ENCODE peak calls at places on chromosomes 11 and 22, in eight cellular contexts. One of them, this sample, is unnamed. For H3K9me3, the result is how much of the 10 kb centered on the place peaks cover.

GRCh38 chr11:7964873-7965272 is 374 bp downstream of the NLRP10 start:
- DNase-seq in AG04450: peak
- DNase-seq in iPS DF 6.9: no peak
- DNase-seq in CD4-positive, CD25-positive, alpha-beta regulatory T cell: no peak
- DNase-seq in adrenal gland: no peak
- DNase-seq in K562: no peak
- DNase-seq in endodermal cell: no peak
- DNase-seq in naive thymus-derived CD4-positive, alpha-beta T cell: no peak
- DNase-seq in this sample: no peak

GRCh38 chr11:47408598-47409439 is 429 bp downstream of the SLC39A13 start:
- DNase-seq in AG04450: peak
- DNase-seq in iPS DF 6.9: no peak
- DNase-seq in CD4-positive, CD25-positive, alpha-beta regulatory T cell: peak
- DNase-seq in adrenal gland: peak
- DNase-seq in K562: no peak
- DNase-seq in endodermal cell: peak
- DNase-seq in naive thymus-derived CD4-positive, alpha-beta T cell: no peak
- DNase-seq in this sample: peak

GRCh38 chr11:882593-882992 is 28.0 kb downstream of the CHID1 start:
- DNase-seq in AG04450: no peak
- DNase-seq in iPS DF 6.9: no peak
- DNase-seq in CD4-positive, CD25-positive, alpha-beta regulatory T cell: no peak
- DNase-seq in adrenal gland: no peak
- DNase-seq in K562: no peak
- DNase-seq in endodermal cell: no peak
- DNase-seq in naive thymus-derived CD4-positive, alpha-beta T cell: no peak
- DNase-seq in this sample: no peak

GRCh38 chr22:32880906-32881596 is 79.5 kb downstream of the TIMP3 start:
- DNase-seq in AG04450: peak
- DNase-seq in iPS DF 6.9: no peak
- DNase-seq in CD4-positive, CD25-positive, alpha-beta regulatory T cell: peak
- DNase-seq in adrenal gland: peak
- DNase-seq in K562: peak
- DNase-seq in endodermal cell: peak
- DNase-seq in naive thymus-derived CD4-positive, alpha-beta T cell: peak
- DNase-seq in this sample: no peak

GRCh38 chr11:111357150-111358037 is 21.7 kb downstream of the POU2AF1 start:
- DNase-seq in AG04450: no peak
- DNase-seq in iPS DF 6.9: no peak
- DNase-seq in CD4-positive, CD25-positive, alpha-beta regulatory T cell: no peak
- DNase-seq in adrenal gland: no peak
- DNase-seq in K562: no peak
- DNase-seq in endodermal cell: peak
- DNase-seq in naive thymus-derived CD4-positive, alpha-beta T cell: no peak
- DNase-seq in this sample: no peak

GRCh38 chr11:83979593-83979992 is 693.4 kb upstream of the CCDC90B start:
- DNase-seq in AG04450: no peak
- DNase-seq in iPS DF 6.9: no peak
- DNase-seq in CD4-positive, CD25-positive, alpha-beta regulatory T cell: no peak
- DNase-seq in adrenal gland: no peak
- DNase-seq in K562: no peak
- DNase-seq in endodermal cell: no peak
- DNase-seq in naive thymus-derived CD4-positive, alpha-beta T cell: no peak
- DNase-seq in this sample: no peak

GRCh38 chr11:32729976-32730375 is 64.5 kb downstream of the CCDC73 start:
- DNase-seq in AG04450: no peak
- DNase-seq in iPS DF 6.9: no peak
- DNase-seq in CD4-positive, CD25-positive, alpha-beta regulatory T cell: no peak
- DNase-seq in adrenal gland: no peak
- DNase-seq in K562: no peak
- DNase-seq in endodermal cell: no peak
- DNase-seq in naive thymus-derived CD4-positive, alpha-beta T cell: no peak
- DNase-seq in this sample: no peak

GRCh38 chr22:26673485-26673884 is 16.1 kb downstream of the MIAT start:
- DNase-seq in AG04450: no peak
- DNase-seq in iPS DF 6.9: no peak
- DNase-seq in CD4-positive, CD25-positive, alpha-beta regulatory T cell: peak
- DNase-seq in adrenal gland: no peak
- DNase-seq in K562: no peak
- DNase-seq in endodermal cell: no peak
- DNase-seq in naive thymus-derived CD4-positive, alpha-beta T cell: no peak
- DNase-seq in this sample: peak

GRCh38 chr11:92340839-92341238 is 116.2 kb downstream of the FAT3 start:
- DNase-seq in AG04450: no peak
- DNase-seq in iPS DF 6.9: peak
- DNase-seq in CD4-positive, CD25-positive, alpha-beta regulatory T cell: peak
- DNase-seq in adrenal gland: no peak
- DNase-seq in K562: peak
- DNase-seq in endodermal cell: peak
- DNase-seq in naive thymus-derived CD4-positive, alpha-beta T cell: no peak
- DNase-seq in this sample: no peak

GRCh38 chr11:45304111-45304991 is 18.2 kb upstream of the SYT13 start:
- DNase-seq in AG04450: no peak
- DNase-seq in iPS DF 6.9: no peak
- DNase-seq in CD4-positive, CD25-positive, alpha-beta regulatory T cell: no peak
- DNase-seq in adrenal gland: no peak
- DNase-seq in K562: no peak
- DNase-seq in endodermal cell: no peak
- DNase-seq in naive thymus-derived CD4-positive, alpha-beta T cell: no peak
- DNase-seq in this sample: no peak

GRCh38 chr11:112942966-112943643 is 18.1 kb upstream of the NCAM1 start:
- DNase-seq in AG04450: no peak
- DNase-seq in iPS DF 6.9: no peak
- DNase-seq in CD4-positive, CD25-positive, alpha-beta regulatory T cell: no peak
- DNase-seq in adrenal gland: no peak
- DNase-seq in K562: no peak
- DNase-seq in endodermal cell: no peak
- DNase-seq in naive thymus-derived CD4-positive, alpha-beta T cell: no peak
- DNase-seq in this sample: no peak

GRCh38 chr22:44074286-44074984 is 50.3 kb downstream of the PARVB start:
- DNase-seq in AG04450: no peak
- DNase-seq in iPS DF 6.9: no peak
- DNase-seq in CD4-positive, CD25-positive, alpha-beta regulatory T cell: no peak
- DNase-seq in adrenal gland: no peak
- DNase-seq in K562: no peak
- DNase-seq in endodermal cell: no peak
- DNase-seq in naive thymus-derived CD4-positive, alpha-beta T cell: no peak
- DNase-seq in this sample: no peak

GRCh38 chr22:47460870-47461269 is 698.4 kb downstream of the TBC1D22A start:
- DNase-seq in AG04450: no peak
- DNase-seq in iPS DF 6.9: no peak
- DNase-seq in CD4-positive, CD25-positive, alpha-beta regulatory T cell: no peak
- DNase-seq in adrenal gland: peak
- DNase-seq in K562: no peak
- DNase-seq in endodermal cell: no peak
- DNase-seq in naive thymus-derived CD4-positive, alpha-beta T cell: no peak
- DNase-seq in this sample: no peak

GRCh38 chr22:47456031-47456430 is 693.6 kb downstream of the TBC1D22A start:
- DNase-seq in AG04450: no peak
- DNase-seq in iPS DF 6.9: no peak
- DNase-seq in CD4-positive, CD25-positive, alpha-beta regulatory T cell: no peak
- DNase-seq in adrenal gland: no peak
- DNase-seq in K562: no peak
- DNase-seq in endodermal cell: no peak
- DNase-seq in naive thymus-derived CD4-positive, alpha-beta T cell: no peak
- DNase-seq in this sample: no peak

GRCh38 chr22:47457509-47458300 is 695.3 kb downstream of the TBC1D22A start:
- DNase-seq in AG04450: no peak
- DNase-seq in iPS DF 6.9: no peak
- DNase-seq in CD4-positive, CD25-positive, alpha-beta regulatory T cell: no peak
- DNase-seq in adrenal gland: no peak
- DNase-seq in K562: no peak
- DNase-seq in endodermal cell: no peak
- DNase-seq in naive thymus-derived CD4-positive, alpha-beta T cell: no peak
- DNase-seq in this sample: no peak

GRCh38 chr22:47458348-47458747 is 695.9 kb downstream of the TBC1D22A start:
- DNase-seq in AG04450: no peak
- DNase-seq in iPS DF 6.9: no peak
- DNase-seq in CD4-positive, CD25-positive, alpha-beta regulatory T cell: no peak
- DNase-seq in adrenal gland: no peak
- DNase-seq in K562: no peak
- DNase-seq in endodermal cell: no peak
- DNase-seq in naive thymus-derived CD4-positive, alpha-beta T cell: no peak
- DNase-seq in this sample: no peak

DNA sequence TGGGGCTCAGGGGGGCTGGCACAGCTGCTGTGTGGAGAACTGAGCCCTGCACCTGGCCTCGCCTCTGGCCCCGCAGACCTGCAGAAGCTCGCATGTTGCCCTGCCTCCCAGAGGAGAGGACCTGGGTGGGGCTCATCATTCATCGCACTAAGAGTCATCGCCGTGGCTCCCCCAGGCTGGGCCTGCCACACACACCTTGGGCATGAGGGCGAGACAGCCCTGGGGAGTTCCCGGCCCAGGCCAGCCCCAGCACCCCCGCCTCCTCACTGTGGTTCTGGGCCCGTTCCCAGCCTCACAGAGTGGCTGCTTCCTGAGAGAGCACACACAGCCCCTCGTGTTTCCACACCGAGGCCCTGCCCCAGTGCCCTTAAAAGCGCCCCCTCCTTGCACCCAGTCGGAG is 694.6 kb downstream of the TBC1D22A start:
- DNase-seq in AG04450: no peak
- DNase-seq in iPS DF 6.9: no peak
- DNase-seq in CD4-positive, CD25-positive, alpha-beta regulatory T cell: no peak
- DNase-seq in adrenal gland: no peak
- DNase-seq in K562: no peak
- DNase-seq in endodermal cell: no peak
- DNase-seq in naive thymus-derived CD4-positive, alpha-beta T cell: no peak
- DNase-seq in this sample: no peak
- H3K9me3 ChIP-seq in AG04450: under half
- H3K9me3 ChIP-seq in iPS DF 6.9: under half
- H3K9me3 ChIP-seq in CD4-positive, CD25-positive, alpha-beta regulatory T cell: under half
- H3K9me3 ChIP-seq in adrenal gland: under half
- H3K9me3 ChIP-seq in K562: under half
- H3K9me3 ChIP-seq in endodermal cell: half or more
- H3K9me3 ChIP-seq in naive thymus-derived CD4-positive, alpha-beta T cell: under half
- H3K9me3 ChIP-seq in this sample: under half

DNA sequence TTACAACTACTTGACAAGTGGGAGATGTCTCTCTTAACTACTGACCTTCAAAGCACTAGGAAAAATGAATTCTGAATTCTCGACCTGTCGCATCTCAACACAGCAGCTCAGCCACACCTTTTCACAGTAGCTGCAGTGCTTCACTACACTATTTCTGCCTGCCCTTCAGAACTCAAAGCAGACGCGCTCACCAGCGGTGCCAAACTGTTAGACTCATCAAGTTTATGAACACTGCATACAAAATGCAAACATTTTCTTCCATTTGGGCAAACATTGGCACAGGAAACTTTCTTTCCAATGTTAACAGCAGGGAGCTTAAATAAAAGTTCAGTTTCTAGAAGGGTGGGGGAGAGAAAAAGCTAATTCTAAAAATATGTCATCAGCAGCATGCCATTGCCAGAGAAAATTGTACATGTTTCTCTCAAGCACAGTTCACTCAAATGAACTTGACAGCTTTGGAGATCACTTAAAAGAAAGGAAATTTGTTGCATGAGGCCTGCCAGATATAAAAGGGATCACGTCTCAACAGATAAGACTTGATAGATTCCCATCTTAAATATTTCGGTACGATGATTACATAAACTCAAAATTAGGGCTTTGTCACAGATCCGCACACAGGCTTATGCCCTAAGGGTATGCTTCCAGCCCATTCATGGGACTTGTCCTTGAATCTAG is 82.7 kb downstream of the CADM1 start:
- DNase-seq in AG04450: no peak
- DNase-seq in iPS DF 6.9: no peak
- DNase-seq in CD4-positive, CD25-positive, alpha-beta regulatory T cell: no peak
- DNase-seq in adrenal gland: peak
- DNase-seq in K562: no peak
- DNase-seq in endodermal cell: no peak
- DNase-seq in naive thymus-derived CD4-positive, alpha-beta T cell: no peak
- DNase-seq in this sample: no peak
- H3K27ac ChIP-seq in AG04450: no peak
- H3K27ac ChIP-seq in iPS DF 6.9: no peak
- H3K27ac ChIP-seq in CD4-positive, CD25-positive, alpha-beta regulatory T cell: no peak
- H3K27ac ChIP-seq in adrenal gland: peak
- H3K27ac ChIP-seq in K562: no peak
- H3K27ac ChIP-seq in endodermal cell: no peak
- H3K27ac ChIP-seq in naive thymus-derived CD4-positive, alpha-beta T cell: no peak
- H3K27ac ChIP-seq in this sample: no peak

GRCh38 chr11:36402568-36403181 is 106.6 kb downstream of the PRR5L start:
- DNase-seq in AG04450: no peak
- DNase-seq in iPS DF 6.9: no peak
- DNase-seq in CD4-positive, CD25-positive, alpha-beta regulatory T cell: no peak
- DNase-seq in adrenal gland: no peak
- DNase-seq in K562: no peak
- DNase-seq in endodermal cell: no peak
- DNase-seq in naive thymus-derived CD4-positive, alpha-beta T cell: no peak
- DNase-seq in this sample: no peak

GRCh38 chr11:36398261-36398953 is 102.3 kb downstream of the PRR5L start:
- DNase-seq in AG04450: no peak
- DNase-seq in iPS DF 6.9: no peak
- DNase-seq in CD4-positive, CD25-positive, alpha-beta regulatory T cell: no peak
- DNase-seq in adrenal gland: no peak
- DNase-seq in K562: no peak
- DNase-seq in endodermal cell: no peak
- DNase-seq in naive thymus-derived CD4-positive, alpha-beta T cell: no peak
- DNase-seq in this sample: no peak

GRCh38 chr11:36400768-36401455 is 104.8 kb downstream of the PRR5L start:
- DNase-seq in AG04450: no peak
- DNase-seq in iPS DF 6.9: no peak
- DNase-seq in CD4-positive, CD25-positive, alpha-beta regulatory T cell: no peak
- DNase-seq in adrenal gland: no peak
- DNase-seq in K562: no peak
- DNase-seq in endodermal cell: peak
- DNase-seq in naive thymus-derived CD4-positive, alpha-beta T cell: no peak
- DNase-seq in this sample: no peak

GRCh38 chr11:36399236-36399635 is 103.1 kb downstream of the PRR5L start:
- DNase-seq in AG04450: no peak
- DNase-seq in iPS DF 6.9: no peak
- DNase-seq in CD4-positive, CD25-positive, alpha-beta regulatory T cell: no peak
- DNase-seq in adrenal gland: no peak
- DNase-seq in K562: no peak
- DNase-seq in endodermal cell: no peak
- DNase-seq in naive thymus-derived CD4-positive, alpha-beta T cell: no peak
- DNase-seq in this sample: no peak

GRCh38 chr11:36399745-36400144 is 103.7 kb downstream of the PRR5L start:
- DNase-seq in AG04450: no peak
- DNase-seq in iPS DF 6.9: no peak
- DNase-seq in CD4-positive, CD25-positive, alpha-beta regulatory T cell: no peak
- DNase-seq in adrenal gland: no peak
- DNase-seq in K562: no peak
- DNase-seq in endodermal cell: peak
- DNase-seq in naive thymus-derived CD4-positive, alpha-beta T cell: no peak
- DNase-seq in this sample: no peak
- H3K4me3 ChIP-seq in AG04450: no peak
- H3K4me3 ChIP-seq in iPS DF 6.9: no peak
- H3K4me3 ChIP-seq in CD4-positive, CD25-positive, alpha-beta regulatory T cell: no peak
- H3K4me3 ChIP-seq in adrenal gland: no peak
- H3K4me3 ChIP-seq in K562: no peak
- H3K4me3 ChIP-seq in endodermal cell: no peak
- H3K4me3 ChIP-seq in naive thymus-derived CD4-positive, alpha-beta T cell: no peak
- H3K4me3 ChIP-seq in this sample: no peak

DNA sequence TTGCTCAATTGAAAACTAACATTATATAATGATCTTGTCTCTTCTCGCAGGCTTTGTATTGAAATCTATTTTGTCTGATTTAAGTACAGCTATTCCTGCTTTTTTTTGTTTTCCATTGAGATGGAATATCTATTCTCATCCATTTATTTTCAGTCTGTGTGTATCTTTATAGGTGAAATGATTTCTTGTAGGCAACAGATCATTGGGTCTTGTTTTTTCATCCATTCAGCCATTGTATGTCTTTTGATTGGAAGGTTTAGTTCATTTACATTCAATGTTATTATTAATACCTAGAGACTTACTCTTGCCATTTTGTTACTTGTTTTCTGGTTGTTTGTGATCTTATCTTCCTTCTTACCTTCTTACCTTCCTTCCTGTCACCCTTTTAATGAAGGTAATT is 77.8 kb upstream of the TRPC6 start:
- DNase-seq in AG04450: no peak
- DNase-seq in iPS DF 6.9: no peak
- DNase-seq in CD4-positive, CD25-positive, alpha-beta regulatory T cell: no peak
- DNase-seq in adrenal gland: no peak
- DNase-seq in K562: no peak
- DNase-seq in endodermal cell: no peak
- DNase-seq in naive thymus-derived CD4-positive, alpha-beta T cell: no peak
- DNase-seq in this sample: no peak
- H3K9me3 ChIP-seq in AG04450: under half
- H3K9me3 ChIP-seq in iPS DF 6.9: under half
- H3K9me3 ChIP-seq in CD4-positive, CD25-positive, alpha-beta regulatory T cell: under half
- H3K9me3 ChIP-seq in adrenal gland: under half
- H3K9me3 ChIP-seq in K562: under half
- H3K9me3 ChIP-seq in endodermal cell: under half
- H3K9me3 ChIP-seq in naive thymus-derived CD4-positive, alpha-beta T cell: under half
- H3K9me3 ChIP-seq in this sample: under half